ENCODE peak calls at places on chromosomes 1 and 21, in six cellular contexts. One of them, this sample, is unnamed.

GRCh38 chr1:19341201-19342076 is 29.3 kb downstream of the SLC66A1 start:
- DNase-seq in Peyer's patch: peak
- DNase-seq in A673: peak
- DNase-seq in heart left ventricle: peak
- DNase-seq in SK-N-SH: peak
- DNase-seq in astrocyte: peak
- DNase-seq in this sample: peak

GRCh38 chr1:173039621-173040020 is 11.1 kb downstream of the TNFSF18 start:
- DNase-seq in Peyer's patch: no peak
- DNase-seq in SK-N-SH: no peak
- DNase-seq in A673: no peak
- DNase-seq in heart left ventricle: no peak
- DNase-seq in astrocyte: no peak
- DNase-seq in this sample: no peak

GRCh38 chr1:234484991-234485739 is 6.2 kb upstream of the TARBP1 start:
- DNase-seq in Peyer's patch: no peak
- DNase-seq in SK-N-SH: no peak
- DNase-seq in astrocyte: no peak
- DNase-seq in A673: no peak
- DNase-seq in heart left ventricle: no peak
- DNase-seq in this sample: no peak

GRCh38 chr1:6321205-6321604 is 60.3 kb upstream of the GPR153 start:
- DNase-seq in Peyer's patch: no peak
- DNase-seq in A673: no peak
- DNase-seq in SK-N-SH: no peak
- DNase-seq in heart left ventricle: no peak
- DNase-seq in astrocyte: no peak
- DNase-seq in this sample: no peak

GRCh38 chr1:98398649-98399048 is 262.9 kb upstream of the SNX7 start:
- DNase-seq in SK-N-SH: no peak
- DNase-seq in heart left ventricle: no peak
- DNase-seq in A673: no peak
- DNase-seq in Peyer's patch: no peak
- DNase-seq in astrocyte: peak
- DNase-seq in this sample: no peak

GRCh38 chr1:47944561-47944960 is 52.6 kb downstream of the TRABD2B start:
- DNase-seq in astrocyte: no peak
- DNase-seq in A673: no peak
- DNase-seq in heart left ventricle: no peak
- DNase-seq in SK-N-SH: peak
- DNase-seq in Peyer's patch: no peak
- DNase-seq in this sample: no peak

GRCh38 chr1:68232354-68233148 is at the start of gene WLS:
- DNase-seq in Peyer's patch: peak
- DNase-seq in SK-N-SH: peak
- DNase-seq in heart left ventricle: peak
- DNase-seq in A673: peak
- DNase-seq in astrocyte: peak
- DNase-seq in this sample: peak

GRCh38 chr1:237794071-237794470 is 96.7 kb downstream of the ZP4 start:
- DNase-seq in Peyer's patch: no peak
- DNase-seq in heart left ventricle: no peak
- DNase-seq in SK-N-SH: no peak
- DNase-seq in astrocyte: peak
- DNase-seq in A673: no peak
- DNase-seq in this sample: no peak

GRCh38 chr21:26169611-26170470 is 729 bp downstream of the APP start:
- DNase-seq in astrocyte: peak
- DNase-seq in heart left ventricle: peak
- DNase-seq in SK-N-SH: peak
- DNase-seq in A673: peak
- DNase-seq in Peyer's patch: peak
- DNase-seq in this sample: peak

GRCh38 chr1:111769517-111770146 is 13.9 kb downstream of the DDX20 start:
- DNase-seq in astrocyte: peak
- DNase-seq in Peyer's patch: peak
- DNase-seq in SK-N-SH: peak
- DNase-seq in A673: peak
- DNase-seq in heart left ventricle: no peak
- DNase-seq in this sample: no peak

GRCh38 chr1:118984990-118985608 is 3.0 kb downstream of the TBX15 start:
- DNase-seq in heart left ventricle: no peak
- DNase-seq in astrocyte: no peak
- DNase-seq in A673: no peak
- DNase-seq in Peyer's patch: no peak
- DNase-seq in SK-N-SH: peak
- DNase-seq in this sample: no peak

GRCh38 chr1:118982816-118983557 is 5.2 kb downstream of the TBX15 start:
- DNase-seq in Peyer's patch: no peak
- DNase-seq in heart left ventricle: no peak
- DNase-seq in SK-N-SH: peak
- DNase-seq in astrocyte: no peak
- DNase-seq in A673: no peak
- DNase-seq in this sample: no peak

GRCh38 chr1:118984086-118984989 is 3.8 kb downstream of the TBX15 start:
- DNase-seq in astrocyte: no peak
- DNase-seq in heart left ventricle: no peak
- DNase-seq in Peyer's patch: no peak
- DNase-seq in A673: no peak
- DNase-seq in SK-N-SH: peak
- DNase-seq in this sample: no peak

GRCh38 chr1:118982281-118982680 is 5.9 kb downstream of the TBX15 start:
- DNase-seq in astrocyte: no peak
- DNase-seq in A673: no peak
- DNase-seq in Peyer's patch: no peak
- DNase-seq in SK-N-SH: peak
- DNase-seq in heart left ventricle: no peak
- DNase-seq in this sample: no peak

DNA sequence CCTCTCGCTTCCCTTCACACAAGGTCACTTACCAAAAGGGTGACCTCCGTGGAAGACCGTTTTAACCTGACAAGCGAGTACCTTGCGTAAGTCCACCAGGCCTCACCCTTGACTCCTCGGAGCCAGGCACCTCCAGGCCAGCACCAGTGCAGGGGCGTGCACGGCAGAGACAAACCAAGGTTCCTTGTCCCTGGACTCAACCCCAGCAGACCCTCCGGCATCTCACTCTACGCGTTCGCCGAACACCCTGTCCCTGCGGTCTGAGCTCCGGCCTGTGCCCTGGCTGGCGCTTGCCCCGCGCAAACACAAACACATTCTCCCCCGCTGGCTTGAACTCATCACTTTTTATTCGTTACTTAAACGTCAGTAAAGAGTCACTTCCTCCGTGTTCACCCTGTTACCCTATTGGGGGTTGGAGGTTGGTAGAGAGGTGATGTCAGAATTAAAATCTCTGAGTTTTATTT is 4.6 kb downstream of the TBX15 start:
- DNase-seq in A673: no peak
- DNase-seq in heart left ventricle: no peak
- DNase-seq in astrocyte: no peak
- DNase-seq in Peyer's patch: no peak
- DNase-seq in SK-N-SH: peak
- DNase-seq in this sample: no peak
- H3K27ac ChIP-seq in A673: no peak
- H3K27ac ChIP-seq in heart left ventricle: no peak
- H3K27ac ChIP-seq in astrocyte: peak
- H3K27ac ChIP-seq in Peyer's patch: no peak
- H3K27ac ChIP-seq in SK-N-SH: no peak
- H3K27ac ChIP-seq in this sample: no peak

DNA sequence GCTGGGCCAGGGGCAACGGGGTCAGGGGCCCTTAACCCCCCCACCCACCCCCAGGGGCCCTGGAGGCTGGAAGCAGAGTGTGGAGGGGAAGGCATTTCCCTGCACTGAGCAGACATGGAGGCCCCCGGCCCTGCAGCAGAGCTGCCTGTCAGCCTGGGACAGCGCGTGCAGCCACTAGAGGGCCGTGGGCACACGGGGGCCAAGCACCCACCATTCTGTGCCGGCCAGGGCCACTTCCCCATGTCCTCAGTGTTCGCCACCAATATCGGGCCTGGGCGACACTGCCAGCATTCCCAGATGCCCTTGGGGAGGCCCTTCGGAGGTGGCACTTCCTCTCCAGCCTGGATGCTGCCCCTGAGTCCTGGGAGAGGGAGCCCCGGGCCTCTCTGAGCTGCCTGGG is 23.2 kb upstream of the ARHGEF16 start:
- DNase-seq in astrocyte: no peak
- DNase-seq in SK-N-SH: peak
- DNase-seq in A673: peak
- DNase-seq in Peyer's patch: no peak
- DNase-seq in heart left ventricle: peak
- DNase-seq in this sample: no peak
- TF ChIP-seq CTCF in astrocyte: no peak
- TF ChIP-seq CTCF in SK-N-SH: peak
- TF ChIP-seq CTCF in A673: peak
- TF ChIP-seq CTCF in Peyer's patch: no peak
- TF ChIP-seq CTCF in heart left ventricle: no peak
- TF ChIP-seq CTCF in this sample: no peak

GRCh38 chr1:160207118-160207650 is 2.0 kb downstream of the PEA15 start:
- DNase-seq in heart left ventricle: no peak
- DNase-seq in SK-N-SH: no peak
- DNase-seq in astrocyte: no peak
- DNase-seq in A673: no peak
- DNase-seq in Peyer's patch: no peak
- DNase-seq in this sample: no peak
- H3K4me3 ChIP-seq in heart left ventricle: no peak
- H3K4me3 ChIP-seq in SK-N-SH: peak
- H3K4me3 ChIP-seq in astrocyte: peak
- H3K4me3 ChIP-seq in A673: no peak
- H3K4me3 ChIP-seq in Peyer's patch: no peak
- H3K4me3 ChIP-seq in this sample: peak

GRCh38 chr21:34857122-34857713 is 188.4 kb downstream of the CLIC6 start:
- DNase-seq in Peyer's patch: no peak
- DNase-seq in astrocyte: no peak
- DNase-seq in SK-N-SH: no peak
- DNase-seq in heart left ventricle: no peak
- DNase-seq in A673: no peak
- DNase-seq in this sample: no peak

GRCh38 chr21:34850166-34850695 is 181.4 kb downstream of the CLIC6 start:
- DNase-seq in A673: no peak
- DNase-seq in SK-N-SH: no peak
- DNase-seq in Peyer's patch: no peak
- DNase-seq in heart left ventricle: no peak
- DNase-seq in astrocyte: no peak
- DNase-seq in this sample: no peak

GRCh38 chr21:34857874-34858273 is 189.1 kb downstream of the CLIC6 start:
- DNase-seq in heart left ventricle: no peak
- DNase-seq in astrocyte: no peak
- DNase-seq in SK-N-SH: no peak
- DNase-seq in A673: no peak
- DNase-seq in Peyer's patch: no peak
- DNase-seq in this sample: no peak

GRCh38 chr21:34846601-34847112 is 177.9 kb downstream of the CLIC6 start:
- DNase-seq in SK-N-SH: no peak
- DNase-seq in heart left ventricle: no peak
- DNase-seq in Peyer's patch: no peak
- DNase-seq in astrocyte: peak
- DNase-seq in A673: no peak
- DNase-seq in this sample: no peak

DNA sequence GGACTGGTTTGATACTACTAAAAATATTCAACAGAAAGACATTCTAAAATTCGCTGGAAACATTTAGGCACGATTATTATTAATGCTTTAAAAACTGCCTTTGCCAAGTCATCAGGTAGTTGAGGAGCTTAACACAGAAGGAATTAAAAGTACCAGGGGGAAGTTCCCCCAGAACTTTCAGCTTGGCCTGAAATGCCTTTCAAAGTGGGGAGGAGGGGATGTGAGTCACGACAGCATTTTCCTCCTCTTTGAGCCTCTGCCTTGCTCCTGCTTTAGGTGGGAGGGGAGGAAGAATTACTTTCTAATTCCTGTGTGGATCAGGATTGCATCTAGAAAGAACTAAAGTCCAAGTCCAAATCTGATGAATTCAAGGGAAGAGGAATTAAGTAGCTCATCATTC is 183.6 kb downstream of the CLIC6 start:
- DNase-seq in Peyer's patch: no peak
- DNase-seq in A673: no peak
- DNase-seq in heart left ventricle: no peak
- DNase-seq in SK-N-SH: no peak
- DNase-seq in astrocyte: peak
- DNase-seq in this sample: no peak
- H3K27ac ChIP-seq in Peyer's patch: no peak
- H3K27ac ChIP-seq in A673: no peak
- H3K27ac ChIP-seq in heart left ventricle: no peak
- H3K27ac ChIP-seq in SK-N-SH: no peak
- H3K27ac ChIP-seq in astrocyte: no peak
- H3K27ac ChIP-seq in this sample: no peak

DNA sequence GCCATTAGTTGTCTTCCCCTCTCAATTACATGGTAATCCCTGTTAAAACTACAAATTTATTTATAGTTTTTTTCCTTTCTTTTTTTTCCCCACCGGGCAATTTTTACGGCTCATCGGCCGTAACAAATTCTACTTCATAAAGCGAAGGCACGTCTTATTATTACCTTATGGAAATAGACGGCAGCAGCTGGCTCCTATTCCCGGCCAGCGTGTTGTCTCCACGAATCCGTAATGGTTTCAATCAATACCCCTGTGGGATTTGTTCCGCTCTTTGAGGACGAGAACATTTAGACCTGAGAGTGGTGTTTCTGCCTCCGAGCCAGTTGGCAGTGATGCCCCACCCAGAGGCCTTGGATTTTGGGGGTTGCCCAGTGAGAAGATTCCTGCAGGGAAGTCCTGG is 52.4 kb upstream of the IGSF21 start:
- DNase-seq in heart left ventricle: no peak
- DNase-seq in astrocyte: no peak
- DNase-seq in SK-N-SH: no peak
- DNase-seq in A673: no peak
- DNase-seq in Peyer's patch: no peak
- DNase-seq in this sample: no peak
- TF ChIP-seq CTCF in heart left ventricle: no peak
- TF ChIP-seq CTCF in astrocyte: no peak
- TF ChIP-seq CTCF in SK-N-SH: no peak
- TF ChIP-seq CTCF in A673: no peak
- TF ChIP-seq CTCF in Peyer's patch: no peak
- TF ChIP-seq CTCF in this sample: no peak

This sample was measured in dorsolateral prefrontal cortex.